ENCODE peak calls at places on chromosomes 5 and 9, in six cellular contexts. O is T-helper 1 cell; D is left ventricle myocardium inferior; K is activated effector memory CD4-positive, alpha-beta T cell treated with anti-CD3 and anti-CD28 coated beads, Interleukin-2, amount 50 U/mL, for 16 hours; Y is activated CD4-positive, alpha-beta T cell treated with anti-CD3 and anti-CD28 coated beads for 36 hours; E is M059J. T is an unnamed sample.
A peak's percentile ranks its signal among the peaks of the same experiment; 100 is the strongest.

GRCh38 chr9:137967280-137967943 is 89.8 kb downstream of the CACNA1B start:
- DNase-seq in O (no peak), D (no peak), K (peak; percentile 25), Y (no peak), E (no peak), T (no peak)

GRCh38 chr5:173659423-173659822 is 43.0 kb upstream of the BOD1 start:
- DNase-seq in O (no peak), D (no peak), K (no peak), Y (no peak), E (no peak), T (no peak)

GRCh38 chr5:157222506-157223230 is 42.0 kb downstream of the ITK start:
- DNase-seq in O (peak; percentile 38), D (no peak), K (peak; percentile 86), Y (peak; percentile 86), E (peak; percentile 51), T (no peak)

GRCh38 chr9:137666950-137667670 is 48.3 kb downstream of the EHMT1 start:
- DNase-seq in O (no peak), D (no peak), K (no peak), Y (no peak), E (no peak), T (no peak)

GRCh38 chr9:111728143-111728542 is 66.6 kb downstream of the SHOC1 start:
- DNase-seq in O (no peak), D (no peak), K (no peak), Y (no peak), E (peak; percentile 67), T (no peak)

GRCh38 chr9:134494273-134494815 is 147.3 kb upstream of the COL5A1 start:
- DNase-seq in O (no peak), D (no peak), K (no peak), Y (no peak), E (no peak), T (no peak)

GRCh38 chr5:135490245-135491037 is 38.3 kb upstream of the TIFAB start:
- DNase-seq in O (no peak), D (no peak), K (peak; percentile 53), Y (peak; percentile 23), E (no peak), T (no peak)

GRCh38 chr9:96612105-96612965 is 7.3 kb downstream of the CDC14B start:
- DNase-seq in O (no peak), D (peak; percentile 50), K (no peak), Y (no peak), E (peak; percentile 90), T (peak; percentile 66)

GRCh38 chr5:68534131-68534940 is 318.8 kb downstream of the PIK3R1 start:
- DNase-seq in O (no peak), D (peak; percentile 25), K (no peak), Y (no peak), E (peak; percentile 78), T (no peak)

GRCh38 chr9:130539473-130540223 is 39.7 kb upstream of the FUBP3 start:
- DNase-seq in O (no peak), D (no peak), K (no peak), Y (no peak), E (peak; percentile 88), T (no peak)

GRCh38 chr9:34047864-34048729 is 590 bp downstream of the UBAP2 start:
- DNase-seq in O (peak; percentile 44), D (peak; percentile 36), K (peak; percentile 84), Y (peak; percentile 74), E (peak; percentile 51), T (peak; percentile 77)

GRCh38 chr5:56446728-56447127 is 213.6 kb upstream of the ANKRD55 start:
- DNase-seq in O (no peak), D (no peak), K (no peak), Y (no peak), E (no peak), T (no peak)

GRCh38 chr5:573976-574375 is 38.2 kb upstream of the CEP72 start:
- DNase-seq in O (no peak), D (no peak), K (no peak), Y (no peak), E (no peak), T (no peak)

GRCh38 chr9:70049236-70049635 is 5.6 kb downstream of the MAMDC2 start:
- DNase-seq in O (no peak), D (peak; percentile 52), K (no peak), Y (no peak), E (peak; percentile 95), T (no peak)

GRCh38 chr9:4508907-4509589 is 18.8 kb downstream of the SLC1A1 start:
- DNase-seq in O (no peak), D (no peak), K (no peak), Y (no peak), E (peak; percentile 89), T (no peak)

GRCh38 chr9:126536131-126536530 is 77.6 kb upstream of the LMX1B start:
- DNase-seq in O (no peak), D (no peak), K (peak; percentile 33), Y (no peak), E (no peak), T (no peak)

GRCh38 chr9:125517577-125517976 is 189.4 kb downstream of the MAPKAP1 start:
- DNase-seq in O (no peak), D (no peak), K (no peak), Y (no peak), E (no peak), T (no peak)

GRCh38 chr9:34070601-34071340 is 22.1 kb upstream of the UBAP2 start:
- DNase-seq in O (no peak), D (no peak), K (no peak), Y (no peak), E (no peak), T (no peak)

GRCh38 chr9:36893911-36894310 is 140.2 kb downstream of the PAX5 start:
- DNase-seq in O (no peak), D (no peak), K (no peak), Y (no peak), E (no peak), T (no peak)

GRCh38 chr5:108541816-108542215 is 159.9 kb upstream of the FBXL17 start:
- DNase-seq in O (no peak), D (no peak), K (no peak), Y (no peak), E (no peak), T (no peak)